ENCODE peak calls at places on chromosomes 16 and 17, in six cellular contexts. One of them, this sample, is unnamed.

GRCh38 chr17:40251576-40251975 is 32.5 kb downstream of the WIPF2 start:
- DNase-seq in neural progenitor cell: no peak
- DNase-seq in fibroblast of lung: peak; percentile 77
- DNase-seq in ovary: no peak
- DNase-seq in brain microvascular endothelial cell: peak; percentile 58
- DNase-seq in HepG2: no peak
- DNase-seq in this sample: peak; percentile 28

GRCh38 chr17:51487947-51488346 is 227.6 kb downstream of the UTP18 start:
- DNase-seq in neural progenitor cell: peak; percentile 59
- DNase-seq in fibroblast of lung: no peak
- DNase-seq in ovary: no peak
- DNase-seq in brain microvascular endothelial cell: no peak
- DNase-seq in HepG2: peak; percentile 33
- DNase-seq in this sample: no peak

GRCh38 chr16:440627-441026 is 15.2 kb downstream of the RAB11FIP3 start:
- DNase-seq in neural progenitor cell: no peak
- DNase-seq in fibroblast of lung: no peak
- DNase-seq in ovary: no peak
- DNase-seq in brain microvascular endothelial cell: no peak
- DNase-seq in HepG2: no peak
- DNase-seq in this sample: no peak

GRCh38 chr16:10827691-10828341 is 9.2 kb upstream of the TVP23A start:
- DNase-seq in neural progenitor cell: no peak
- DNase-seq in fibroblast of lung: peak; percentile 91
- DNase-seq in ovary: peak; percentile 81
- DNase-seq in brain microvascular endothelial cell: peak; percentile 36
- DNase-seq in HepG2: no peak
- DNase-seq in this sample: peak; percentile 86

GRCh38 chr17:79131701-79132100 is 57.1 kb downstream of the ENGASE start:
- DNase-seq in neural progenitor cell: no peak
- DNase-seq in fibroblast of lung: no peak
- DNase-seq in ovary: no peak
- DNase-seq in brain microvascular endothelial cell: no peak
- DNase-seq in HepG2: no peak
- DNase-seq in this sample: no peak

GRCh38 chr17:49861150-49861884 is 13.4 kb upstream of the TAC4 start:
- DNase-seq in neural progenitor cell: peak; percentile 78
- DNase-seq in fibroblast of lung: peak; percentile 34
- DNase-seq in ovary: peak; percentile 45
- DNase-seq in brain microvascular endothelial cell: peak; percentile 19
- DNase-seq in HepG2: peak; percentile 64
- DNase-seq in this sample: no peak

GRCh38 chr17:26809033-26809432 is 484.9 kb upstream of the WSB1 start:
- DNase-seq in neural progenitor cell: no peak
- DNase-seq in fibroblast of lung: peak; percentile 21
- DNase-seq in ovary: no peak
- DNase-seq in brain microvascular endothelial cell: no peak
- DNase-seq in HepG2: no peak
- DNase-seq in this sample: no peak

GRCh38 chr17:62703269-62703775 is 75.9 kb downstream of the MRC2 start:
- DNase-seq in neural progenitor cell: no peak
- DNase-seq in fibroblast of lung: peak; percentile 22
- DNase-seq in ovary: no peak
- DNase-seq in brain microvascular endothelial cell: no peak
- DNase-seq in HepG2: no peak
- DNase-seq in this sample: no peak

GRCh38 chr17:73533127-73533526 is 111.1 kb downstream of the SDK2 start:
- DNase-seq in neural progenitor cell: no peak
- DNase-seq in fibroblast of lung: no peak
- DNase-seq in ovary: no peak
- DNase-seq in brain microvascular endothelial cell: no peak
- DNase-seq in HepG2: no peak
- DNase-seq in this sample: peak; percentile 81

GRCh38 chr17:17971431-17972125 is 622 bp downstream of the TOM1L2 start:
- DNase-seq in neural progenitor cell: peak; percentile 36
- DNase-seq in fibroblast of lung: no peak
- DNase-seq in ovary: no peak
- DNase-seq in brain microvascular endothelial cell: no peak
- DNase-seq in HepG2: no peak
- DNase-seq in this sample: peak; percentile 60

GRCh38 chr16:81836279-81837054 is 57.4 kb downstream of the PLCG2 start:
- DNase-seq in neural progenitor cell: no peak
- DNase-seq in fibroblast of lung: no peak
- DNase-seq in ovary: no peak
- DNase-seq in brain microvascular endothelial cell: no peak
- DNase-seq in HepG2: no peak
- DNase-seq in this sample: no peak

GRCh38 chr16:12837344-12837743 is 33.7 kb upstream of the CPPED1 start:
- DNase-seq in neural progenitor cell: no peak
- DNase-seq in fibroblast of lung: no peak
- DNase-seq in ovary: no peak
- DNase-seq in brain microvascular endothelial cell: no peak
- DNase-seq in HepG2: no peak
- DNase-seq in this sample: no peak

GRCh38 chr16:59170065-59170712 is 436.1 kb upstream of the GOT2 start:
- DNase-seq in neural progenitor cell: no peak
- DNase-seq in fibroblast of lung: peak; percentile 12
- DNase-seq in ovary: no peak
- DNase-seq in brain microvascular endothelial cell: no peak
- DNase-seq in HepG2: no peak
- DNase-seq in this sample: no peak

GRCh38 chr16:68478526-68479249 is 30.4 kb upstream of the SMPD3 start:
- DNase-seq in neural progenitor cell: no peak
- DNase-seq in fibroblast of lung: no peak
- DNase-seq in ovary: no peak
- DNase-seq in brain microvascular endothelial cell: no peak
- DNase-seq in HepG2: no peak
- DNase-seq in this sample: no peak

GRCh38 chr16:28157768-28158535 is 53.8 kb downstream of the XPO6 start:
- DNase-seq in neural progenitor cell: no peak
- DNase-seq in fibroblast of lung: peak; percentile 81
- DNase-seq in ovary: no peak
- DNase-seq in brain microvascular endothelial cell: no peak
- DNase-seq in HepG2: no peak
- DNase-seq in this sample: no peak

GRCh38 chr17:17298108-17298507 is 5.1 kb upstream of the NT5M start:
- DNase-seq in neural progenitor cell: no peak
- DNase-seq in fibroblast of lung: no peak
- DNase-seq in ovary: no peak
- DNase-seq in brain microvascular endothelial cell: no peak
- DNase-seq in HepG2: no peak
- DNase-seq in this sample: no peak

GRCh38 chr17:58232707-58233156 is 5.7 kb upstream of the LPO start:
- DNase-seq in neural progenitor cell: no peak
- DNase-seq in fibroblast of lung: peak; percentile 12
- DNase-seq in ovary: no peak
- DNase-seq in brain microvascular endothelial cell: peak; percentile 95
- DNase-seq in HepG2: no peak
- DNase-seq in this sample: no peak

GRCh38 chr17:80922580-80923160 is 69.0 kb upstream of the CHMP6 start:
- DNase-seq in neural progenitor cell: no peak
- DNase-seq in fibroblast of lung: no peak
- DNase-seq in ovary: no peak
- DNase-seq in brain microvascular endothelial cell: no peak
- DNase-seq in HepG2: no peak
- DNase-seq in this sample: no peak

GRCh38 chr16:21301895-21302291 is 23.8 kb upstream of the CRYM start:
- DNase-seq in neural progenitor cell: no peak
- DNase-seq in fibroblast of lung: peak; percentile 28
- DNase-seq in ovary: no peak
- DNase-seq in brain microvascular endothelial cell: no peak
- DNase-seq in HepG2: no peak
- DNase-seq in this sample: no peak

GRCh38 chr16:21302898-21303528 is 24.9 kb upstream of the CRYM start:
- DNase-seq in neural progenitor cell: no peak
- DNase-seq in fibroblast of lung: peak; percentile 89
- DNase-seq in ovary: no peak
- DNase-seq in brain microvascular endothelial cell: peak; percentile 86
- DNase-seq in HepG2: no peak
- DNase-seq in this sample: no peak

GRCh38 chr16:21302454-21302853 is 24.4 kb upstream of the CRYM start:
- DNase-seq in neural progenitor cell: peak; percentile 13
- DNase-seq in fibroblast of lung: peak; percentile 6
- DNase-seq in ovary: no peak
- DNase-seq in brain microvascular endothelial cell: no peak
- DNase-seq in HepG2: no peak
- DNase-seq in this sample: no peak

GRCh38 chr16:21301168-21301894 is 23.2 kb upstream of the CRYM start:
- DNase-seq in neural progenitor cell: peak; percentile 75
- DNase-seq in fibroblast of lung: peak; percentile 57
- DNase-seq in ovary: peak; percentile 50
- DNase-seq in brain microvascular endothelial cell: peak; percentile 43
- DNase-seq in HepG2: peak; percentile 88
- DNase-seq in this sample: peak; percentile 61

GRCh38 chr16:21300309-21301167 is 22.4 kb upstream of the CRYM start:
- DNase-seq in neural progenitor cell: peak; percentile 94
- DNase-seq in fibroblast of lung: peak; percentile 100
- DNase-seq in ovary: peak; percentile 96
- DNase-seq in brain microvascular endothelial cell: peak; percentile 100
- DNase-seq in HepG2: peak; percentile 100
- DNase-seq in this sample: peak; percentile 72
- H3K27ac ChIP-seq in neural progenitor cell: no peak overlapping the region
- H3K27ac ChIP-seq in fibroblast of lung: peak overlapping the region; percentile 57
- H3K27ac ChIP-seq in ovary: peak overlapping the region; percentile 22
- H3K27ac ChIP-seq in brain microvascular endothelial cell: peak overlapping the region; percentile 89
- H3K27ac ChIP-seq in HepG2: peak overlapping the region; percentile 36
- H3K27ac ChIP-seq in this sample: peak overlapping the region; percentile 82

GRCh38 chr17:82232322-82232785 is 3.5 kb downstream of the SLC16A3 start:
- DNase-seq in neural progenitor cell: no peak
- DNase-seq in fibroblast of lung: no peak
- DNase-seq in ovary: no peak
- DNase-seq in brain microvascular endothelial cell: no peak
- DNase-seq in HepG2: no peak
- DNase-seq in this sample: no peak

GRCh38 chr17:82231562-82232321 is 2.9 kb downstream of the SLC16A3 start:
- DNase-seq in neural progenitor cell: peak; percentile 76
- DNase-seq in fibroblast of lung: peak; percentile 76
- DNase-seq in ovary: peak; percentile 74
- DNase-seq in brain microvascular endothelial cell: no peak
- DNase-seq in HepG2: peak; percentile 94
- DNase-seq in this sample: peak; percentile 76

GRCh38 chr17:82231312-82231561 is 2.4 kb downstream of the SLC16A3 start:
- DNase-seq in neural progenitor cell: no peak
- DNase-seq in fibroblast of lung: no peak
- DNase-seq in ovary: no peak
- DNase-seq in brain microvascular endothelial cell: no peak
- DNase-seq in HepG2: no peak
- DNase-seq in this sample: no peak

GRCh38 chr17:82229686-82230626 is 1.1 kb downstream of the SLC16A3 start:
- DNase-seq in neural progenitor cell: peak; percentile 48
- DNase-seq in fibroblast of lung: peak; percentile 22
- DNase-seq in ovary: no peak
- DNase-seq in brain microvascular endothelial cell: no peak
- DNase-seq in HepG2: peak; percentile 74
- DNase-seq in this sample: no peak

DNA sequence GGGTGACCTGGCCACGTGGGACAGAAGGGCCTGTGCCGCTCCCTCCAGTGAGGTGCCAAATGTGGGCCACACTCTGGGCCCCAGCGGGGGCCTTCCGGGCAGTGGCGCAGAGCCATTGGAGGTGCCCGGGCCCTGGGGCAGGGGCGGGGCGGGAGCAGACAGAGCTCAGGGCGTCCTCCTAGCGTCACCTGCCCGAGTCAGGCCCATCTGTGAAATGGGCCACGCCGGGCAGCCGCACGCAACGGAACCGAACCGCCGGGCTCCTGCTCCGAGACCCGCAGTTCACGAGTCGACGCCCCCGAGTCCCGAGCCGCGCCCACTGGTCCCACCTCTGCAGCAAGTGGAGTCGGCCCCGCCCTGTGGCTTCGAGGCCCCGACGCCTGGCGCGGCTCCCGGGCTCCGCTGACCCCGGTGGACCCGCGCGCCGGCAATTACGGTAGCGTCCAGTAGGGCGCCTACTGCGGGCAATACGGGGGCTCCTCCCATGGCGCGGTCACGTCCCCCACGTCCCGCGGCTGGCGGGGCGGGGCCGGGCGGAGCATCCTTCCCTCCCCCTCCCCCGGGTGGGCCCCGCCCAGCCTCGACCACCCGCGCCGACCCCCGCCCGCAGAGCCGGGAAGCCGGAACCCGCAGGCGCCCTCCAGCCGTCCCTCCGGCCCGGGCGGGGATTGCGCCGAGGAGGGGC is 1.9 kb downstream of the SLC16A3 start:
- DNase-seq in neural progenitor cell: peak; percentile 88
- DNase-seq in fibroblast of lung: peak; percentile 90
- DNase-seq in ovary: peak; percentile 83
- DNase-seq in brain microvascular endothelial cell: peak; percentile 64
- DNase-seq in HepG2: peak; percentile 87
- DNase-seq in this sample: peak; percentile 88
- TF ChIP-seq CTCF in neural progenitor cell: peak; percentile 58
- TF ChIP-seq CTCF in fibroblast of lung: peak; percentile 28
- TF ChIP-seq CTCF in ovary: peak; percentile 38
- TF ChIP-seq CTCF in brain microvascular endothelial cell: peak; percentile 50
- TF ChIP-seq CTCF in HepG2: peak; percentile 61
- TF ChIP-seq CTCF in this sample: peak; percentile 47

GRCh38 chr17:29135464-29135863 is 44.7 kb downstream of the MYO18A start:
- DNase-seq in neural progenitor cell: no peak
- DNase-seq in fibroblast of lung: no peak
- DNase-seq in ovary: no peak
- DNase-seq in brain microvascular endothelial cell: no peak
- DNase-seq in HepG2: no peak
- DNase-seq in this sample: no peak

GRCh38 chr17:29133146-29133713 is 47.0 kb downstream of the MYO18A start:
- DNase-seq in neural progenitor cell: no peak
- DNase-seq in fibroblast of lung: peak; percentile 83
- DNase-seq in ovary: no peak
- DNase-seq in brain microvascular endothelial cell: peak; percentile 74
- DNase-seq in HepG2: no peak
- DNase-seq in this sample: no peak

GRCh38 chr17:29129731-29130130 is 50.5 kb downstream of the MYO18A start:
- DNase-seq in neural progenitor cell: no peak
- DNase-seq in fibroblast of lung: no peak
- DNase-seq in ovary: no peak
- DNase-seq in brain microvascular endothelial cell: no peak
- DNase-seq in HepG2: no peak
- DNase-seq in this sample: no peak

GRCh38 chr17:29127840-29128239 is 52.4 kb downstream of the MYO18A start:
- DNase-seq in neural progenitor cell: peak; percentile 30
- DNase-seq in fibroblast of lung: no peak
- DNase-seq in ovary: no peak
- DNase-seq in brain microvascular endothelial cell: no peak
- DNase-seq in HepG2: no peak
- DNase-seq in this sample: no peak

GRCh38 chr17:29131814-29132682 is 48.1 kb downstream of the MYO18A start:
- DNase-seq in neural progenitor cell: no peak
- DNase-seq in fibroblast of lung: peak; percentile 91
- DNase-seq in ovary: no peak
- DNase-seq in brain microvascular endothelial cell: no peak
- DNase-seq in HepG2: no peak
- DNase-seq in this sample: no peak
- H3K4me3 ChIP-seq in neural progenitor cell: no peak overlapping the region
- H3K4me3 ChIP-seq in fibroblast of lung: no peak overlapping the region
- H3K4me3 ChIP-seq in ovary: no peak overlapping the region
- H3K4me3 ChIP-seq in brain microvascular endothelial cell: no peak overlapping the region
- H3K4me3 ChIP-seq in HepG2: no peak overlapping the region
- H3K4me3 ChIP-seq in this sample: no peak overlapping the region

DNA sequence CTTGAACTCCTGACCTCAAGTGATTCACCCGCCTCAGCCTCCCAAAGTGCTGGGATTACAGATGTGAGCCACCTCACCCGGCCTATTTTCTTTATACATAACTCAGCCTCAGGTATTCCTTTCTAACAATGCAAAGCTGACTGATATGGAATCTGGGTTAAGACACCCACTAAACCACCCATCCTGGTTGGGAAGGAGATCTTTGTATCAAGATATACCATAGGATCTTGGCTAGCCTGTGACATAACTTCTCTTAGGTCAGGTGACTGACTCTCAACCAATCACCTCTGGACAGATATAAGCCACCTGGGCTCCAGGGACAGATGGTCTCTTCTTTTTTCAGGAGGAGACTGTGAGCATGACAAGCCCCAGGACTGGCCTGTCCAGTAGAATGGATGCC is 51.2 kb upstream of the NKD1 start:
- DNase-seq in neural progenitor cell: no peak
- DNase-seq in fibroblast of lung: no peak
- DNase-seq in ovary: no peak
- DNase-seq in brain microvascular endothelial cell: peak; percentile 5
- DNase-seq in HepG2: no peak
- DNase-seq in this sample: no peak
- H3K27ac ChIP-seq in neural progenitor cell: no peak overlapping the region
- H3K27ac ChIP-seq in fibroblast of lung: no peak overlapping the region
- H3K27ac ChIP-seq in ovary: no peak overlapping the region
- H3K27ac ChIP-seq in brain microvascular endothelial cell: no peak overlapping the region
- H3K27ac ChIP-seq in HepG2: no peak overlapping the region
- H3K27ac ChIP-seq in this sample: no peak overlapping the region